ENCODE peak calls at places on chromosomes 7 and 10, in eight cellular contexts. A is hepatocyte, Y is fibroblast of the aortic adventitia, F is esophagus squamous epithelium, B is ovary, S is astrocyte of the cerebellum, R is brain microvascular endothelial cell, P is endothelial cell of umbilical vein. V is an unnamed sample.

GRCh38 chr10:33921970-33922605 is 587.6 kb upstream of the NRP1 start:
- DNase-seq in P (no peak), S (no peak), A (no peak), B (no peak), F (no peak), R (no peak), Y (no peak), V (no peak)

GRCh38 chr7:131076711-131077170 is 250.9 kb upstream of the MKLN1 start:
- DNase-seq in F (no peak), S (no peak), P (no peak), A (peak), B (no peak), R (peak), Y (peak), V (peak)

GRCh38 chr7:84025332-84025927 is 169.2 kb downstream of the SEMA3A start:
- DNase-seq in R (peak), P (peak), S (peak), A (peak), B (no peak), Y (peak), F (no peak), V (peak)

GRCh38 chr10:43206391-43207235 is 60.3 kb downstream of the RASGEF1A start:
- DNase-seq in A (no peak), P (no peak), F (no peak), Y (no peak), R (no peak), B (peak), S (no peak), V (no peak)

GRCh38 chr10:5557799-5558771 is 33.3 kb downstream of the CALML3 start:
- DNase-seq in A (no peak), R (no peak), Y (no peak), B (no peak), S (no peak), P (no peak), F (no peak), V (no peak)

GRCh38 chr7:69018200-69018599 is 580.1 kb upstream of the AUTS2 start:
- DNase-seq in P (no peak), Y (no peak), S (no peak), R (no peak), F (no peak), B (no peak), A (no peak), V (no peak)

GRCh38 chr7:8217200-8218068 is 44.5 kb downstream of the ICA1 start:
- DNase-seq in R (peak), Y (peak), B (no peak), A (peak), F (no peak), S (peak), P (peak), V (peak)

GRCh38 chr7:27784399-27785053 is 44.6 kb downstream of the TAX1BP1 start:
- DNase-seq in S (no peak), A (peak), Y (peak), F (no peak), P (peak), B (no peak), R (peak), V (peak)

GRCh38 chr10:102726274-102726673 is 11.8 kb downstream of the SFXN2 start:
- DNase-seq in A (no peak), S (no peak), B (no peak), Y (peak), R (no peak), F (no peak), P (no peak), V (peak)

GRCh38 chr10:86693289-86693688 is 25.0 kb downstream of the LDB3 start:
- DNase-seq in R (no peak), Y (no peak), A (no peak), B (no peak), S (no peak), F (no peak), P (no peak), V (no peak)

GRCh38 chr10:107028249-107028648 is 136.3 kb downstream of the SORCS1 start:
- DNase-seq in A (no peak), Y (no peak), B (no peak), P (no peak), F (no peak), R (no peak), S (no peak), V (no peak)

GRCh38 chr7:23654508-23654907 is 25.5 kb upstream of the FAM221A start:
- DNase-seq in P (peak), A (peak), B (no peak), Y (peak), R (peak), S (no peak), F (no peak), V (peak)

GRCh38 chr7:130149575-130150139 is 55.5 kb downstream of the TMEM209 start:
- DNase-seq in S (no peak), P (no peak), A (no peak), F (no peak), R (no peak), Y (no peak), B (no peak), V (no peak)

GRCh38 chr7:3950249-3950648 is 649.2 kb downstream of the SDK1 start:
- DNase-seq in Y (no peak), S (no peak), A (no peak), B (no peak), R (no peak), P (no peak), F (no peak), V (no peak)

GRCh38 chr10:133135116-133135465 is 24.9 kb upstream of the KNDC1 start:
- DNase-seq in P (no peak), R (no peak), S (no peak), Y (no peak), F (no peak), A (no peak), B (no peak), V (no peak)

GRCh38 chr10:132634241-132634946 is 96.8 kb downstream of the INPP5A start:
- DNase-seq in F (no peak), R (no peak), Y (no peak), P (no peak), B (no peak), A (no peak), S (no peak), V (no peak)

GRCh38 chr7:46908770-46909169 is 673.1 kb downstream of the TNS3 start:
- DNase-seq in F (no peak), R (peak), Y (peak), B (no peak), S (peak), A (no peak), P (peak), V (peak)

GRCh38 chr10:103832806-103833205 is 22.6 kb downstream of the SH3PXD2A start:
- DNase-seq in A (no peak), S (no peak), P (no peak), F (no peak), Y (no peak), B (no peak), R (no peak), V (no peak)

GRCh38 chr10:126872768-126873167 is 32.5 kb upstream of the DOCK1 start:
- DNase-seq in P (no peak), S (peak), R (peak), A (no peak), B (no peak), Y (peak), F (no peak), V (no peak)

GRCh38 chr10:96089670-96090462 is 40.2 kb upstream of the ZNF518A start:
- DNase-seq in S (peak), P (peak), A (no peak), F (peak), Y (peak), B (peak), R (peak), V (peak)

GRCh38 chr7:36459236-36459960 is 69.7 kb downstream of the ANLN start:
- DNase-seq in Y (peak), S (no peak), P (no peak), R (no peak), B (no peak), A (no peak), F (no peak), V (no peak)

GRCh38 chr10:81875680-81876252 is 772 bp downstream of the NRG3 start:
- DNase-seq in A (peak), Y (no peak), S (no peak), F (no peak), B (no peak), P (no peak), R (no peak), V (no peak)
- H3K4me3 ChIP-seq in A (no peak), Y (no peak), S (no peak), F (no peak), B (no peak), P (peak), R (peak), V (no peak)

DNA sequence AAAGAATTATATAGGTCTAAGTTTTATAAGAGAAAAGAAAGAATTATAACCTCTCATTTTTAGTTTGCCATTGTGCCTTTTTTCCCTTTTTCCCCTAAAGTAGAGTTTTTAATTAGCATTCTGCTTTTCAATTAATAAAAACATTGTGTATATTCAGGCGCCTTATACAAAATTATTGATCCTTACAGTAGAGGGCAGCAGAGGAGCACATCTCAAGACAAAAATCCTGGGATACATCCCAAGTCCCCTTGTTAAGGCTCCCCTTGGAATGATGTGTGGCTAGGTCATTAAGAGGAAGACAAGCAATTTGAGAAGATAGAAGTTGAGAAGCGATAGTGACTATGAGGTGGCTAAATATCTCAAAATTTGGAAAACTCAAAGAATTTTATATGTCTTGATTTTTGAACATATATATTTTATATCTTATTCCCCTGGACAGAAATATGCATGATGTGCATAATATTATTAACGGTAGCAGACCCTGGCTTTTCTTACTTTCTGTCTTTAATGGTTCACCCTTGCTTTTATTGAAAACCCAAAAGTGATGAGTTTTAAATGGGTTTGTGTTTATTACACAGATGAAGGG is 19.1 kb upstream of the TPK1 start:
- DNase-seq in B (no peak), P (peak), F (no peak), R (peak), A (peak), Y (peak), S (no peak), V (no peak)
- TF ChIP-seq CTCF in B (no peak), P (peak), F (no peak), R (peak), A (peak), Y (peak), S (peak), V (peak)

GRCh38 chr7:147513451-147513850 is 1077.1 kb upstream of the C7orf33 start:
- DNase-seq in R (no peak), A (no peak), S (no peak), B (no peak), Y (no peak), F (no peak), P (no peak), V (no peak)

GRCh38 chr7:147509859-147510542 is 1080.6 kb upstream of the C7orf33 start:
- DNase-seq in B (no peak), F (no peak), Y (peak), S (no peak), P (no peak), R (peak), A (no peak), V (peak)

GRCh38 chr7:147509052-147509480 is 1081.5 kb upstream of the C7orf33 start:
- DNase-seq in F (no peak), R (peak), S (no peak), A (no peak), Y (peak), P (no peak), B (no peak), V (peak)

DNA sequence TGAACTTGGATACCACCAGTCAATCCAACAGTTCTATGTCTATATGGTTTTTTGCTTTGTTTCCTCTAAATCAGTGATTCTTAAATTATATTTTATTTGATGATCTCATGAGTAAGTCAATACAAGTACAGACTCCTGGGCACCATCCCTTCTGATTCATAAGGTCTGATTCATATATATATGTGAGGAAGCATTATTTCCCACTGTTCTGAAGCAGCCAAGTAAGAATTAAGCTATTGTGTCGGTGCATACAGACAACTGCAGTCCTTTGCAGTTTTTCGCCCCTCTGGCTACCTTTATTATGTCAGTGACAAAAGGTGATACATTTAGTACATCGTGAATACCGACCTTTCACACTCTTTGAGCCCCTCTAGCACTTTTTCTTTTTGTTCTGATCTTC is 1079.7 kb upstream of the C7orf33 start:
- DNase-seq in P (no peak), R (peak), F (no peak), A (no peak), Y (peak), S (peak), B (no peak), V (peak)
- H3K4me3 ChIP-seq in P (no peak), R (no peak), F (no peak), A (no peak), Y (no peak), S (no peak), B (no peak), V (no peak)

GRCh38 chr7:116246357-116246756 is 36.0 kb downstream of the TES start:
- DNase-seq in R (no peak), B (no peak), A (no peak), P (no peak), F (no peak), Y (no peak), S (no peak), V (no peak)

GRCh38 chr7:116252249-116252648 is 41.9 kb downstream of the TES start:
- DNase-seq in A (no peak), B (no peak), S (no peak), Y (no peak), R (no peak), P (no peak), F (no peak), V (no peak)

GRCh38 chr7:116251675-116252074 is 41.3 kb downstream of the TES start:
- DNase-seq in F (no peak), P (no peak), B (no peak), R (no peak), Y (no peak), A (no peak), S (no peak), V (no peak)

GRCh38 chr7:116249969-116250553 is 39.7 kb downstream of the TES start:
- DNase-seq in R (peak), S (no peak), F (no peak), A (peak), B (no peak), Y (peak), P (peak), V (peak)
- TF ChIP-seq CTCF in R (peak), S (peak), F (peak), A (peak), B (no peak), Y (peak), P (peak), V (peak)

DNA sequence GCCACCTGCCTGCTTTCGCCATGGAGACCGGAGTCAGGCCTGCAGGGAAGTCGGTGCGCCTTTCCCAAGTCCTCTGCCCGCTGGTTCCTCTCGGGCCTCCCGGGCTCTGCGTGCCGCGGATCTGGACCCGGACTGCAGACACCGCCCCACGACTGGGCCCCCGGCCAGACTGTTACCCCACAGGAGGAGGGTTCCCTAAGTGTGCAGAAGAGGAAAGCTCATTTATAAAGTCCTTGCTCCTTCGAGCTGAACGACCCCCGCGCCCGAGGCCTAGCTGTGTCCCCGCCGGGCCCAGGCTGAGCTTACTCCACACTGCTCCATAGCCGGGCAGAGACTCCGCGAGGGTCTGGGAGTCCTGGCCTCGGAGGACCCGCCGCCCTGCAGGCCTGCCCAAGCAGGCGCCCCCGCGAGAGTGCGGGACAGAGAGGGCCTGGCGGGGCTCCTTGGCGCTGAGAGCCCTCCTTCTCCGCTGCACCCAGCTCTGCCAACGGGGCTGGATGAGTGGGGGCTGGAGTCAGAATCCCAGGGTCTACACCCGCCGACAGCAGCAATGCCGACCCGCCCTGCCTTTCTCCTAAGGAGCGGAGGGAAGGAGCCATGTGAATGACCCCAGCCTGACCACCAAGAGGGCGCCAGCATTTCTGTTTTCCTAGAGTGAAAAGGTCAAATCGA is 8.3 kb downstream of the EN2 start:
- DNase-seq in P (no peak), F (no peak), Y (no peak), R (no peak), S (no peak), A (no peak), B (no peak), V (no peak)
- H3K4me3 ChIP-seq in P (no peak), F (no peak), Y (no peak), R (no peak), S (no peak), A (no peak), B (no peak), V (no peak)

GRCh38 chr10:110679633-110680472 is 35.7 kb downstream of the RBM20 start:
- DNase-seq in F (no peak), S (no peak), P (no peak), B (no peak), Y (no peak), R (no peak), A (no peak), V (no peak)

GRCh38 chr10:110682348-110682747 is 38.2 kb downstream of the RBM20 start:
- DNase-seq in A (no peak), S (no peak), R (no peak), Y (no peak), B (no peak), P (no peak), F (no peak), V (no peak)

GRCh38 chr10:110684800-110685446 is 40.8 kb downstream of the RBM20 start:
- DNase-seq in Y (peak), A (no peak), B (no peak), F (no peak), P (no peak), S (no peak), R (peak), V (peak)

GRCh38 chr10:110680473-110681020 is 36.4 kb downstream of the RBM20 start:
- DNase-seq in R (no peak), A (no peak), S (no peak), B (no peak), Y (no peak), F (no peak), P (no peak), V (no peak)

DNA sequence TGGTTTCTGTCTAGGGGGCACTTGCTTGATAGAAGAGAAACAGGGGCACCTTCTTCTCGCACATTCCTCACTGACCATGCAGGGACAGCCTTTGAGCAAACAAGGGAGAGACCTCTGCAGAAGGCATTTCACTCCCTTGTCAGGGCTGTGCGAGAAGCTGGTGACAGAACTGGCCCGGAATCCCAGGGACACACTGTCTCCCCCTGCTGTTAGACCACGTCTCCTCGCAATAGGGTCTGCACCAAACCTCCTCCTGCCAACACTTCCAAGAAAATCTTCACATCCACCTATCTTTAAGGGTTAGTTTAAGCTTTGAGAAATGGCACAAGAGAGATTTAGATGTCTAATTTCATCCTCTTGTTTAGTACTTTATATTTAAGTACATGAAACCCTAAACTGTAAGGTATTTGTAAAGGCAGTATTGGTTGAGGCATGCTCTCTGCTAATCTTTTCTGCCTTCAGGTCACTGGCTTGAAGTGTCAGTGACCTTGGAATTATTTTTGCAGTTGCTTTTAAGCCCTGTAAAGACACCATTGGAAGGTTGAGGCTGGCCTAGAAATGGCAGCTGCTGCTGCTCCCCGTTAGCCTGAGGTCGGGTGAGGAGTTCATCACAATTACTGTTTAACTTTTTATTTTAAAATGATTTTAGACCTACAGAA is 37.0 kb downstream of the RBM20 start:
- DNase-seq in Y (no peak), F (no peak), P (peak), R (peak), A (peak), S (no peak), B (no peak), V (no peak)
- TF ChIP-seq CTCF in Y (peak), F (no peak), P (peak), R (peak), A (peak), S (peak), B (no peak), V (peak)

GRCh38 chr7:100156331-100157068 is 2.0 kb downstream of the TRAPPC14 start:
- DNase-seq in A (no peak), R (no peak), Y (no peak), B (no peak), S (no peak), P (no peak), F (no peak), V (no peak)
- H3K4me3 ChIP-seq in A (no peak), R (peak), Y (peak), B (no peak), S (no peak), P (no peak), F (no peak), V (no peak)